ENCODE peak calls at places on chromosomes 5 and 9, in nine cellular contexts. L is activated T-cell treated with anti-CD3 and anti-CD28 coated beads for 1 hour; P is HS-5; V is posterior cingulate gyrus; I is mammary epithelial cell; J is H54; T is activated CD4-positive, alpha-beta T cell treated with anti-CD3 and anti-CD28 coated beads, Interleukin-2, amount 50 U/mL, for 1 hour; F is AG10803; D is mesothelial cell of epicardium. K is an unnamed sample.

GRCh38 chr5:108818613-108819272 is 71.0 kb downstream of the FER start:
- DNase-seq in L (no peak), P (peak), V (no peak), I (peak), J (peak), T (no peak), F (peak), D (no peak), K (no peak)

GRCh38 chr5:124402144-124402581 is 344.3 kb downstream of the ZNF608 start:
- DNase-seq in L (no peak), P (no peak), V (peak), I (peak), J (no peak), T (no peak), F (peak), D (no peak), K (no peak)

GRCh38 chr9:77386187-77386586 is 208.9 kb downstream of the VPS13A start:
- DNase-seq in L (no peak), P (no peak), V (no peak), I (no peak), J (no peak), T (no peak), F (peak), D (no peak), K (no peak)

GRCh38 chr5:116343961-116344360 is 230.7 kb downstream of the SEMA6A start:
- DNase-seq in L (no peak), P (no peak), V (no peak), I (no peak), J (no peak), T (no peak), F (no peak), D (no peak), K (no peak)

GRCh38 chr5:138542120-138542955 is 698 bp downstream of the ETF1 start:
- DNase-seq in L (no peak), P (no peak), V (peak), I (no peak), J (no peak), T (peak), F (no peak), D (peak), K (no peak)

GRCh38 chr5:66842540-66842939 is 246.3 kb downstream of the MAST4 start:
- DNase-seq in L (no peak), P (no peak), V (no peak), I (no peak), J (no peak), T (no peak), F (no peak), D (no peak), K (no peak)

GRCh38 chr9:116979461-116979860 is 292.4 kb downstream of the TRIM32 start:
- DNase-seq in L (no peak), P (no peak), V (no peak), I (peak), J (no peak), T (no peak), F (no peak), D (no peak), K (no peak)

GRCh38 chr9:119044801-119045200 is 324.4 kb downstream of the BRINP1 start:
- DNase-seq in L (no peak), P (no peak), V (no peak), I (peak), J (no peak), T (no peak), F (peak), D (no peak), K (no peak)

GRCh38 chr9:99433555-99433954 is 211.5 kb downstream of the SEC61B start:
- DNase-seq in L (peak), P (peak), V (no peak), I (peak), J (peak), T (no peak), F (peak), D (no peak), K (peak)

GRCh38 chr9:371349-371748 is 156.7 kb downstream of the DOCK8 start:
- DNase-seq in L (no peak), P (no peak), V (no peak), I (no peak), J (no peak), T (no peak), F (no peak), D (no peak), K (no peak)

GRCh38 chr5:170522211-170523128 is 18.6 kb downstream of the KCNIP1 start:
- DNase-seq in L (no peak), P (peak), V (peak), I (peak), J (peak), T (no peak), F (peak), D (no peak), K (no peak)

GRCh38 chr9:27090231-27090630 is 18.8 kb upstream of the TEK start:
- DNase-seq in L (no peak), P (no peak), V (no peak), I (no peak), J (no peak), T (no peak), F (peak), D (no peak), K (no peak)

GRCh38 chr5:41334758-41335157 is 121.4 kb upstream of the C6 start:
- DNase-seq in L (no peak), P (no peak), V (peak), I (no peak), J (no peak), T (no peak), F (no peak), D (no peak), K (no peak)

GRCh38 chr5:174010365-174010764 is 21.4 kb downstream of the C5orf47 start:
- DNase-seq in L (no peak), P (no peak), V (no peak), I (no peak), J (no peak), T (no peak), F (no peak), D (no peak), K (no peak)

GRCh38 chr9:135592625-135593024 is 31.1 kb downstream of the PAEP start:
- DNase-seq in L (no peak), P (no peak), V (no peak), I (no peak), J (no peak), T (no peak), F (no peak), D (no peak), K (no peak)

GRCh38 chr9:20476912-20477311 is 145.4 kb downstream of the MLLT3 start:
- DNase-seq in L (no peak), P (no peak), V (no peak), I (no peak), J (no peak), T (no peak), F (no peak), D (no peak), K (no peak)

GRCh38 chr5:109901628-109901981 is 211.9 kb downstream of the MAN2A1 start:
- DNase-seq in L (no peak), P (no peak), V (no peak), I (no peak), J (no peak), T (no peak), F (no peak), D (no peak), K (no peak)

GRCh38 chr5:113122053-113122452 is 145.5 kb downstream of the DCP2 start:
- DNase-seq in L (no peak), P (peak), V (no peak), I (peak), J (no peak), T (no peak), F (peak), D (no peak), K (no peak)

GRCh38 chr9:37184905-37185867 is 64.8 kb downstream of the ZCCHC7 start:
- DNase-seq in L (no peak), P (no peak), V (no peak), I (no peak), J (no peak), T (no peak), F (no peak), D (no peak), K (no peak)

GRCh38 chr9:75239176-75239575 is 150.9 kb downstream of the OSTF1 start:
- DNase-seq in L (no peak), P (no peak), V (no peak), I (peak), J (no peak), T (no peak), F (peak), D (no peak), K (no peak)

GRCh38 chr9:26537211-26537610 is 355.4 kb downstream of the CAAP1 start:
- DNase-seq in L (no peak), P (peak), V (no peak), I (no peak), J (no peak), T (no peak), F (no peak), D (no peak), K (no peak)

GRCh38 chr5:80177236-80177635 is 78.6 kb downstream of the SERINC5 start:
- DNase-seq in L (no peak), P (no peak), V (no peak), I (no peak), J (no peak), T (no peak), F (no peak), D (no peak), K (no peak)

GRCh38 chr5:109718216-109718615 is 28.5 kb downstream of the MAN2A1 start:
- DNase-seq in L (no peak), P (no peak), V (no peak), I (no peak), J (no peak), T (no peak), F (no peak), D (no peak), K (no peak)

GRCh38 chr5:110414360-110414759 is 312.1 kb downstream of the TMEM232 start:
- DNase-seq in L (no peak), P (no peak), V (no peak), I (no peak), J (no peak), T (no peak), F (peak), D (no peak), K (no peak)

GRCh38 chr5:36944607-36945225 is 68.1 kb downstream of the NIPBL start:
- DNase-seq in L (no peak), P (no peak), V (no peak), I (peak), J (no peak), T (no peak), F (peak), D (no peak), K (no peak)

GRCh38 chr5:142360607-142361120 is 35.8 kb upstream of the SPRY4 start:
- DNase-seq in L (no peak), P (no peak), V (no peak), I (no peak), J (no peak), T (no peak), F (peak), D (no peak), K (no peak)

GRCh38 chr9:121498150-121498486 is 1.5 kb downstream of the GGTA1 start:
- DNase-seq in L (no peak), P (peak), V (peak), I (peak), J (peak), T (no peak), F (peak), D (no peak), K (no peak)

GRCh38 chr5:122202952-122203351 is 73.6 kb downstream of the ZNF474 start:
- DNase-seq in L (no peak), P (no peak), V (no peak), I (no peak), J (no peak), T (no peak), F (peak), D (no peak), K (no peak)

GRCh38 chr9:137074657-137075274 is 2.6 kb upstream of the UAP1L1 start:
- DNase-seq in L (no peak), P (no peak), V (peak), I (no peak), J (no peak), T (no peak), F (no peak), D (no peak), K (no peak)

GRCh38 chr9:128045876-128046275 is 21.2 kb downstream of the NAIF1 start:
- DNase-seq in L (no peak), P (no peak), V (no peak), I (no peak), J (no peak), T (no peak), F (no peak), D (no peak), K (no peak)

GRCh38 chr5:5360878-5361520 is 61.5 kb upstream of the ICE1 start:
- DNase-seq in L (no peak), P (no peak), V (no peak), I (no peak), J (no peak), T (no peak), F (no peak), D (no peak), K (no peak)

GRCh38 chr9:104568868-104569267 is at the start of gene OR13C8:
- DNase-seq in L (no peak), P (no peak), V (no peak), I (no peak), J (no peak), T (no peak), F (no peak), D (no peak), K (no peak)

GRCh38 chr9:120336021-120336752 is 243.8 kb downstream of the CDK5RAP2 start:
- DNase-seq in L (no peak), P (no peak), V (no peak), I (peak), J (no peak), T (no peak), F (no peak), D (no peak), K (no peak)

GRCh38 chr9:108569624-108570023 is 286.2 kb downstream of the ACTL7B start:
- DNase-seq in L (no peak), P (peak), V (no peak), I (peak), J (peak), T (no peak), F (peak), D (no peak), K (no peak)

GRCh38 chr5:139696894-139697658 is 48.9 kb downstream of the CXXC5 start:
- DNase-seq in L (no peak), P (no peak), V (peak), I (peak), J (peak), T (no peak), F (peak), D (peak), K (no peak)

GRCh38 chr5:92841604-92842155 is 739.3 kb downstream of the NR2F1-AS1 start:
- DNase-seq in L (no peak), P (no peak), V (no peak), I (no peak), J (no peak), T (no peak), F (no peak), D (no peak), K (no peak)

GRCh38 chr9:81266674-81267073 is 422.7 kb downstream of the TLE1 start:
- DNase-seq in L (no peak), P (peak), V (no peak), I (peak), J (peak), T (no peak), F (peak), D (no peak), K (no peak)

GRCh38 chr5:98927988-98928801 is 612 bp downstream of the CHD1 start:
- DNase-seq in L (peak), P (no peak), V (peak), I (peak), J (peak), T (peak), F (peak), D (peak), K (peak)

GRCh38 chr9:4927043-4927471 is 58.0 kb upstream of the JAK2 start:
- DNase-seq in L (no peak), P (no peak), V (no peak), I (no peak), J (no peak), T (no peak), F (peak), D (no peak), K (no peak)

GRCh38 chr9:96555567-96556386 is 63.9 kb downstream of the CDC14B start:
- DNase-seq in L (no peak), P (peak), V (no peak), I (no peak), J (no peak), T (no peak), F (peak), D (no peak), K (no peak)

K was measured in activated T-helper 1 cell treated with Interleukin-2 at 50 U/mL for 16 hours.